ENCODE peak calls at places on chromosome 17, in five cellular contexts. I, V, S, O and K are unnamed samples.

GRCh38 chr17:47316316-47316715 is 7.4 kb upstream of the EFCAB13 start:
- DNase-seq in O (no peak), V (no peak), I (no peak), S (no peak), K (no peak)

GRCh38 chr17:43591750-43592562 is 45.8 kb upstream of the ETV4 start:
- DNase-seq in V (no peak), O (no peak), I (peak; percentile 93), S (peak; percentile 18), K (peak; percentile 92)

GRCh38 chr17:61009619-61010018 is 332.0 kb downstream of the BCAS3 start:
- DNase-seq in S (peak; percentile 40), V (peak; percentile 70), O (no peak), I (no peak), K (no peak)

GRCh38 chr17:82962163-82962720 is 117.2 kb upstream of the METRNL start:
- DNase-seq in S (peak; percentile 0), O (no peak), V (no peak), I (peak; percentile 54), K (no peak)

GRCh38 chr17:27217631-27218030 is 76.3 kb upstream of the WSB1 start:
- DNase-seq in V (no peak), O (peak; percentile 47), I (no peak), S (no peak), K (no peak)

GRCh38 chr17:29758255-29758654 is 135.5 kb upstream of the CORO6 start:
- DNase-seq in V (no peak), O (no peak), I (no peak), S (no peak), K (no peak)

GRCh38 chr17:72903522-72903921 is 189.0 kb downstream of the SLC39A11 start:
- DNase-seq in O (no peak), V (no peak), I (no peak), S (no peak), K (no peak)

GRCh38 chr17:10754109-10754508 is 24.3 kb upstream of the TMEM220 start:
- DNase-seq in S (peak; percentile 30), V (peak; percentile 33), O (peak; percentile 33), I (no peak), K (peak; percentile 38)

GRCh38 chr17:43477832-43478634 is 5.7 kb upstream of the DHX8 start:
- DNase-seq in S (no peak), V (no peak), I (no peak), O (no peak), K (no peak)

GRCh38 chr17:64491034-64491860 is 5.6 kb downstream of the POLG2 start:
- DNase-seq in S (no peak), O (peak; percentile 52), I (no peak), V (no peak), K (peak; percentile 17)

GRCh38 chr17:75271955-75272847 is 1.2 kb upstream of the MIF4GD start:
- DNase-seq in S (no peak), O (peak; percentile 76), V (no peak), I (no peak), K (peak; percentile 72)

GRCh38 chr17:18070861-18071340 is 16.8 kb upstream of the DRG2 start:
- DNase-seq in V (peak; percentile 34), S (peak; percentile 43), I (no peak), O (no peak), K (peak; percentile 15)

GRCh38 chr17:72810991-72811508 is 281.4 kb downstream of the SLC39A11 start:
- DNase-seq in O (no peak), V (no peak), S (no peak), I (no peak), K (no peak)

GRCh38 chr17:79323556-79323955 is 248.9 kb downstream of the ENGASE start:
- DNase-seq in V (no peak), O (no peak), S (no peak), I (peak; percentile 51), K (no peak)
- H3K4me3 ChIP-seq in V (no peak overlapping the region), O (no peak overlapping the region), S (no peak overlapping the region), I (no peak overlapping the region), K (no peak overlapping the region)

GRCh38 chr17:3940965-3941698 is 23.1 kb downstream of the ATP2A3 start:
- DNase-seq in I (no peak), O (no peak), V (no peak), S (no peak), K (no peak)
- H3K9me3 ChIP-seq in I (no peaks in the 10 kb centered on the region), O (no peaks in the 10 kb centered on the region), V (no peaks in the 10 kb centered on the region), S (no peaks in the 10 kb centered on the region), K (no peaks in the 10 kb centered on the region)

GRCh38 chr17:68954146-68954971 is 833 bp downstream of the ABCA8 start:
- DNase-seq in S (no peak), O (no peak), V (no peak), I (no peak), K (no peak)

GRCh38 chr17:68953340-68953997 is 1.7 kb downstream of the ABCA8 start:
- DNase-seq in O (no peak), V (no peak), I (no peak), S (no peak), K (no peak)

GRCh38 chr17:68950725-68951124 is 4.5 kb downstream of the ABCA8 start:
- DNase-seq in V (no peak), O (no peak), I (no peak), S (no peak), K (no peak)

GRCh38 chr17:68957944-68958343 is 2.8 kb upstream of the ABCA8 start:
- DNase-seq in I (no peak), O (no peak), S (no peak), V (no peak), K (no peak)

GRCh38 chr17:68955181-68955841 is at the start of gene ABCA8:
- DNase-seq in O (no peak), V (peak; percentile 62), I (no peak), S (peak; percentile 5), K (peak; percentile 79)
- H3K4me3 ChIP-seq in O (no peak within 1 kb of the TSS), V (peak within 1 kb of the TSS; percentile 23), I (no peak within 1 kb of the TSS), S (no peak within 1 kb of the TSS), K (peak within 1 kb of the TSS; percentile 30)

DNA sequence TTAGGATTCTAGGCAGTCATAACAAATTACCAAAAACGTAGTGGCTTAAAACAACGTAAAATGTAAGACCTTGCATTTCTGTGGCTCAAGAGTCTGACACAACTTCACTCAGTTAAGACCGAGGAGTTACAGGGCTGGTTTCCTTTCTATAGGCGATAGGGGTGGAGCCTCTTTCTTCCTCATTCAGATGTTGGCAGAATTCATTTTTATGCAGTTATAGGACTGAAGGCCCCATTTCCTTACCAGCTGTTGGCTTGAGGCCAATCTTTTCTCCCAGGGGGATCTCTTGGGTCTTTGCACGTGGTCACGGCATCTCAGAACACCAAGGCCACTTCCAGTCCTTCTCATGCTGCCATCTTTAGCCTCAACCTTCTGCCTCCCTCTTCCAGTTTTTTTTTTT is 145.2 kb downstream of the KCNJ2 start:
- DNase-seq in V (no peak), I (no peak), S (no peak), O (no peak), K (no peak)
- H3K9me3 ChIP-seq in V (no peaks in the 10 kb centered on the region), I (no peaks in the 10 kb centered on the region), S (no peaks in the 10 kb centered on the region), O (no peaks in the 10 kb centered on the region), K (no peaks in the 10 kb centered on the region)